ENCODE peak calls at places on chromosomes 13 and 19, in six cellular contexts. M is endodermal cell; Q is foreskin keratinocyte; C is SHP77; P is activated CD8-positive, alpha-beta memory T cell treated with anti-CD3 and anti-CD28 coated beads for 1 hour; B is CD4-positive, alpha-beta memory T cell. S is an unnamed sample.

GRCh38 chr13:42985312-42986175 is 6.5 kb downstream of the EPSTI1 start:
- DNase-seq in C (no peak), B (no peak), M (no peak), P (no peak), Q (no peak), S (no peak)

GRCh38 chr13:114068723-114069322 is 63.6 kb downstream of the RASA3 start:
- DNase-seq in B (no peak), Q (no peak), P (no peak), C (no peak), M (no peak), S (no peak)

GRCh38 chr13:94312511-94313191 is 166.8 kb downstream of the DCT start:
- DNase-seq in C (peak), P (no peak), M (no peak), B (peak), Q (no peak), S (no peak)

GRCh38 chr13:40315416-40316064 is 350.9 kb downstream of the FOXO1 start:
- DNase-seq in P (no peak), C (peak), Q (peak), B (peak), M (no peak), S (peak)

GRCh38 chr19:52171321-52172169 is at the start of gene ZNF836:
- DNase-seq in M (peak), Q (peak), C (peak), B (peak), P (peak), S (no peak)

GRCh38 chr13:75129331-75129730 is 352.6 kb downstream of the TBC1D4 start:
- DNase-seq in P (no peak), Q (no peak), B (no peak), C (no peak), M (no peak), S (no peak)

GRCh38 chr13:106532111-106532929 is 3.1 kb downstream of the EFNB2 start:
- DNase-seq in M (peak), C (no peak), B (no peak), Q (peak), P (no peak), S (no peak)

GRCh38 chr19:42629191-42629590 is 34.5 kb upstream of the CEACAM8 start:
- DNase-seq in P (no peak), B (no peak), C (no peak), M (no peak), Q (peak), S (no peak)

GRCh38 chr13:59532405-59532804 is 631.3 kb downstream of the DIAPH3 start:
- DNase-seq in C (no peak), P (no peak), Q (peak), B (no peak), M (no peak), S (no peak)

GRCh38 chr19:343941-344624 is 513 bp downstream of the MIER2 start:
- DNase-seq in P (no peak), B (peak), M (peak), Q (no peak), C (peak), S (no peak)

GRCh38 chr19:35346193-35347052 is 1.3 kb upstream of the FFAR1 start:
- DNase-seq in C (no peak), B (peak), Q (no peak), P (peak), M (peak), S (no peak)

GRCh38 chr19:12675940-12676339 is 5.7 kb downstream of the DHPS start:
- DNase-seq in M (no peak), C (no peak), P (no peak), Q (no peak), B (peak), S (no peak)

GRCh38 chr19:33193269-33193863 is 764 bp upstream of the LRP3 start:
- DNase-seq in C (no peak), M (no peak), P (no peak), B (no peak), Q (no peak), S (no peak)

GRCh38 chr13:32001392-32001768 is 30.2 kb upstream of the FRY start:
- DNase-seq in Q (peak), P (no peak), M (peak), B (peak), C (peak), S (no peak)

GRCh38 chr19:7953060-7953459 is 9.6 kb upstream of the TIMM44 start:
- DNase-seq in C (no peak), P (no peak), Q (peak), M (no peak), B (no peak), S (peak)

GRCh38 chr19:49570997-49571676 is 9.2 kb downstream of the NOSIP start:
- DNase-seq in B (peak), M (peak), P (no peak), Q (no peak), C (peak), S (no peak)

GRCh38 chr13:86846501-86846900 is 824.7 kb upstream of the SLITRK5 start:
- DNase-seq in C (no peak), M (no peak), B (no peak), Q (peak), P (no peak), S (no peak)

GRCh38 chr19:22263121-22263520 is 23.1 kb upstream of the ZNF729 start:
- DNase-seq in P (no peak), M (no peak), B (no peak), C (no peak), Q (no peak), S (no peak)

GRCh38 chr19:10295305-10295846 is 5.6 kb downstream of the ICAM5 start:
- DNase-seq in B (peak), P (peak), Q (no peak), M (peak), C (no peak), S (no peak)

GRCh38 chr13:35552172-35552844 is 75.8 kb upstream of the MAB21L1 start:
- DNase-seq in P (no peak), B (no peak), C (no peak), M (no peak), Q (peak), S (peak)

GRCh38 chr19:31316201-31316951 is 32.9 kb downstream of the TSHZ3 start:
- DNase-seq in Q (no peak), P (no peak), B (no peak), M (peak), C (no peak), S (no peak)

GRCh38 chr19:3671680-3672574 is 28.3 kb downstream of the PIP5K1C start:
- DNase-seq in Q (no peak), B (no peak), M (peak), P (no peak), C (no peak), S (no peak)

S was measured in epithelial cell of prostate.